ENCODE peak calls at places on chromosomes 11 and 22, in seven cellular contexts. B is prostate gland, R is ovary, H is cardiac muscle cell, S is Panc1, I is pancreas, N is BE2C. J is an unnamed sample. For H3K9me3 and H3K36me3, the result is how much of the 10 kb centered on the place peaks cover.

GRCh38 chr22:36411589-36412258 is 24.0 kb upstream of the MYH9 start:
- DNase-seq in N (peak), S (no peak), I (peak), H (no peak), B (no peak), R (no peak), J (no peak)

GRCh38 chr22:17810570-17811116 is 36.4 kb upstream of the BID start:
- DNase-seq in R (no peak), H (no peak), B (no peak), I (no peak), N (no peak), S (no peak), J (no peak)

GRCh38 chr11:27485930-27486773 is 13.6 kb upstream of the LGR4 start:
- DNase-seq in R (no peak), S (no peak), I (no peak), B (peak), N (peak), H (peak), J (no peak)

GRCh38 chr11:14390669-14391068 is 31.7 kb upstream of the RRAS2 start:
- DNase-seq in B (no peak), R (no peak), S (no peak), N (no peak), H (no peak), I (no peak), J (no peak)

GRCh38 chr22:49021926-49022815 is 805.5 kb downstream of the BRD1 start:
- DNase-seq in I (peak), R (peak), S (no peak), N (no peak), B (no peak), H (no peak), J (peak)

GRCh38 chr11:17472467-17472866 is 4.2 kb downstream of the ABCC8 start:
- DNase-seq in S (no peak), H (no peak), I (no peak), R (no peak), N (no peak), B (no peak), J (no peak)

GRCh38 chr11:34609187-34609751 is 11.6 kb upstream of the EHF start:
- DNase-seq in B (no peak), S (no peak), H (no peak), N (no peak), I (no peak), R (no peak), J (no peak)

GRCh38 chr11:10823152-10823579 is 14.4 kb upstream of the EIF4G2 start:
- DNase-seq in B (no peak), N (no peak), H (no peak), R (no peak), I (no peak), S (no peak), J (no peak)

GRCh38 chr22:48826546-48826945 is 1001.1 kb downstream of the BRD1 start:
- DNase-seq in N (no peak), H (no peak), R (no peak), S (no peak), I (no peak), B (no peak), J (no peak)

GRCh38 chr11:128711136-128711535 is 17.3 kb downstream of the FLI1 start:
- DNase-seq in S (no peak), R (no peak), B (no peak), I (no peak), H (peak), N (no peak), J (no peak)

GRCh38 chr22:22341736-22342135 is 97.2 kb downstream of the VPREB1 start:
- DNase-seq in I (no peak), R (no peak), N (no peak), B (no peak), H (no peak), S (no peak), J (no peak)

GRCh38 chr11:67120881-67121710 is 2.0 kb downstream of the KDM2A start:
- DNase-seq in B (peak), I (peak), H (peak), S (peak), N (no peak), R (no peak), J (no peak)

GRCh38 chr11:26993965-26994446 is at the start of gene FIBIN:
- DNase-seq in B (no peak), N (peak), I (no peak), R (peak), H (peak), S (no peak), J (peak)

GRCh38 chr11:70159612-70160570 is 43.2 kb upstream of the FADD start:
- DNase-seq in N (no peak), S (peak), R (peak), B (peak), I (peak), H (no peak), J (no peak)

GRCh38 chr11:12276831-12277475 is 100.4 kb upstream of the PARVA start:
- DNase-seq in H (no peak), R (no peak), I (no peak), B (no peak), S (no peak), N (no peak), J (no peak)

GRCh38 chr22:43706151-43706550 is 106.0 kb downstream of the EFCAB6 start:
- DNase-seq in R (no peak), N (no peak), H (no peak), I (no peak), B (no peak), S (no peak), J (no peak)

GRCh38 chr11:33687733-33688479 is 12.7 kb downstream of the C11orf91 start:
- DNase-seq in I (no peak), R (no peak), H (peak), B (peak), N (peak), S (no peak), J (no peak)

GRCh38 chr11:128916037-128916572 is 24.9 kb downstream of the KCNJ5 start:
- DNase-seq in N (no peak), I (no peak), R (no peak), S (no peak), H (no peak), B (no peak), J (no peak)

GRCh38 chr11:2310786-2311455 is 9.1 kb downstream of the TSPAN32 start:
- DNase-seq in H (no peak), N (no peak), R (no peak), S (no peak), I (peak), B (no peak), J (no peak)

GRCh38 chr22:50089231-50090140 is at the start of gene MOV10L1:
- DNase-seq in B (no peak), I (peak), S (no peak), H (peak), R (peak), N (no peak), J (no peak)

GRCh38 chr11:80473562-80473961 is 1032.7 kb upstream of the TENM4 start:
- DNase-seq in I (no peak), R (no peak), H (no peak), S (no peak), B (no peak), N (no peak), J (no peak)

GRCh38 chr11:104442320-104442719 is 278.4 kb upstream of the PDGFD start:
- DNase-seq in B (no peak), R (no peak), H (peak), I (no peak), N (no peak), S (no peak), J (no peak)

GRCh38 chr11:85685131-85685819 is 720 bp downstream of the CCDC89 start:
- DNase-seq in I (no peak), H (peak), N (peak), R (peak), S (no peak), B (no peak), J (peak)

GRCh38 chr22:20567993-20568417 is 60.6 kb downstream of the MED15 start:
- DNase-seq in H (peak), R (no peak), S (no peak), I (no peak), N (no peak), B (no peak), J (no peak)

GRCh38 chr11:10818594-10818993 is 9.9 kb upstream of the EIF4G2 start:
- DNase-seq in I (no peak), S (no peak), H (no peak), B (no peak), N (no peak), R (no peak), J (no peak)

DNA sequence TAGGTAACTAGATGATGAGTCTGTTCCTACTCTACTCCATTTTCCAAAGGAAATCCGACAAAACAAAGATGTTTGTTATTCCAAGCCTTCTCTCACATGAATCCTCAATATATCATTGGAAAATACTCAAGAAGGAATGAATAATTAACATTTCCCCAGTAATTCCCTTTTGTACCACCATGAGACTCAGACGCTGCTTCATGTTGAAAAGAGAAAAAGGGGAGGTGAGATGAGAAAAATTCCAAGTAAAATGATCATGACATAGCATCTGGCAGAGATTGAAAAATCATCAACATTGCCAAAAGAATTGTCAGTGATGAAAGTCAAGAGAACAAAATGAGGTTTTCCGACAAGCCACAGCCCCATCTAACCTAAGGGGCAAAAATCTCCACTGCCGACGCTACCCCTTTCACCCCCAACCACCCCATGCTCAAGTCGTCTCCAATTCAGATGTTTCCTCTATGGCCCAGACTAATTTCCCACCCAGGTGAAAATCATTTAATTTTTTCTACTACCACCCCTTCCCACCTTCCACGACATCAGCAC is 1.3 kb downstream of the RAB6A start:
- DNase-seq in I (no peak), R (no peak), B (no peak), H (peak), S (no peak), N (no peak), J (no peak)
- TF ChIP-seq CTCF in I (no peak), R (peak), B (no peak), H (peak), S (no peak), N (peak), J (peak)

GRCh38 chr22:47084226-47084625 is 321.8 kb downstream of the TBC1D22A start:
- DNase-seq in S (no peak), H (no peak), B (no peak), R (no peak), N (no peak), I (no peak), J (no peak)

GRCh38 chr22:47082505-47082904 is 320.1 kb downstream of the TBC1D22A start:
- DNase-seq in I (no peak), R (no peak), H (no peak), N (no peak), S (no peak), B (no peak), J (no peak)

GRCh38 chr22:47076758-47077157 is 314.3 kb downstream of the TBC1D22A start:
- DNase-seq in H (no peak), N (no peak), S (no peak), R (no peak), B (no peak), I (no peak), J (no peak)

GRCh38 chr22:47083379-47083986 is 321.0 kb downstream of the TBC1D22A start:
- DNase-seq in R (no peak), H (no peak), S (no peak), I (no peak), N (no peak), B (no peak), J (no peak)

GRCh38 chr22:47080100-47080499 is 317.6 kb downstream of the TBC1D22A start:
- DNase-seq in I (no peak), H (no peak), B (no peak), R (no peak), S (no peak), N (no peak), J (no peak)
- H3K9me3 ChIP-seq in I (under half), H (under half), B (under half), R (under half), S (under half), N (under half), J (under half)

DNA sequence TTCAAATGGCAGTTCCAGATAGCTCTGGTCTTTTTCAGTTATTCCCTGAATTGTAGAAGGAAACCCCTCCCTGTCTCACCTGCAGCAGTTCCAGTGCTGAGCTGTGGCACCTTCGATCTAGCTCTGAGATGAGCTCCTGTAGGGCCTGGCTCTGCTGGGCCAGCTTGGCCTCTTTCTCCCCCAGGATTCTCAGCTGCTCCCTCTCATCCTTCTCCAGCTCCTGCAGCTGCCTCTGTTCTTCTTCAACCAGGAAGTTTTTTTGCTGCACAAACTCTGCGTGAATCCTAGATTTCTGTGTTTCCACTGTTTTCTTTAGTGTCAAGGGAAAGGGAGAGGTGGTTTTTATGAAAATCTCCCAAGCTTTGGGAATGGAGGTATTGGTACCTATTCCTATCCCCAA is 5.3 kb downstream of the TRIM21 start:
- DNase-seq in H (no peak), N (no peak), B (no peak), S (no peak), R (no peak), I (no peak), J (no peak)
- H3K36me3 ChIP-seq in H (under half), N (under half), B (under half), S (under half), R (under half), I (under half), J (half or more)

GRCh38 chr22:30804626-30805025 is 110.0 kb downstream of the OSBP2 start:
- DNase-seq in B (no peak), I (no peak), S (no peak), R (no peak), N (no peak), H (no peak), J (no peak)

GRCh38 chr22:30801695-30802094 is 107.0 kb downstream of the OSBP2 start:
- DNase-seq in S (no peak), R (no peak), H (no peak), I (no peak), B (no peak), N (no peak), J (no peak)

GRCh38 chr22:30806391-30806861 is 111.8 kb downstream of the OSBP2 start:
- DNase-seq in R (no peak), N (no peak), B (no peak), S (no peak), I (no peak), H (peak), J (no peak)

GRCh38 chr22:30803679-30804078 is 109.0 kb downstream of the OSBP2 start:
- DNase-seq in B (no peak), R (no peak), H (no peak), S (no peak), I (no peak), N (no peak), J (no peak)

GRCh38 chr22:30802202-30803166 is 107.8 kb downstream of the OSBP2 start:
- DNase-seq in N (peak), I (peak), H (peak), R (peak), B (peak), S (no peak), J (peak)
- TF ChIP-seq CTCF in N (peak), I (peak), H (peak), R (peak), B (no peak), S (no peak), J (peak)

DNA sequence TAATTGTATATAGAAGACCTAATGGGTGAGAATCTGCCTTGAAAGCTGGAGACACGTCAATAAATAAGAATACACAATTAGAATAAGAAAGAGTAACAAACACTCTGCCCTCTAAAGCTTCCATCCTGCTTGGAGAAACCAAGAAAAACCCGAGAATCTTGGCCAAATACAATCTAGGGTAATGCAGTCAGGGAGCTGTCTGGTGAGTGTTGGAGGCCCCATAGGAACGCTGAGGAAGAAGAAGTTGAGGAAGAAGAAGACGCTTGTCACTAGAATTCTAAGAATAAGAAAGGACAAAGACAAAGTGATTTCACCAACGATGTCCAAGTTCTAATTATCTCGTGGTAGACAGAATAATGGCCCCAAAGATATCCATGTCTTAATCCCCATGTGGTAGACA is 4485.9 kb upstream of the OR11H1 start:
- DNase-seq in R (no peak), I (no peak), B (no peak), H (no peak), N (no peak), S (no peak), J (no peak)
- H3K9me3 ChIP-seq in R (under half), I (under half), B (under half), H (under half), N (under half), S (under half), J (under half)

DNA sequence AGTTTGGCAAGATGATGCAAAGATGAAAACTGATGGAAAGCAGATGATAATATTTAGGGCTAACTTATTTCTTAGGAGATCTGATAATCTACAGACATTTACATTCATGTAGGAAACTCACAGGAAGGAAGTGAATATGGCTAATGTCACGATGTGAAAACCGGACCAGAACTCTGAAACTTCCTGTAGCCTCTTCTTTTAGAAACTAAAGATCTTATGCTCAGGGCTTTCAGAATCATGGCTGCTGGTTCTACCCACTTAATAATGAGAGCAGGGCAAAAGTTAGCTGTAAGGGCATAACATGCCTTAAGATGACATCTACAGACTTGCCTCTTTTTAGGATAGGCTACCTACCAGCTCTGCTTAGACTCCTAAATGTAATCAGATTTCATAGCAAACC is 15.2 kb downstream of the CPSF7 start:
- DNase-seq in R (no peak), I (no peak), N (no peak), H (no peak), S (no peak), B (no peak), J (no peak)
- H3K36me3 ChIP-seq in R (under half), I (under half), N (half or more), H (half or more), S (half or more), B (under half), J (half or more)

DNA sequence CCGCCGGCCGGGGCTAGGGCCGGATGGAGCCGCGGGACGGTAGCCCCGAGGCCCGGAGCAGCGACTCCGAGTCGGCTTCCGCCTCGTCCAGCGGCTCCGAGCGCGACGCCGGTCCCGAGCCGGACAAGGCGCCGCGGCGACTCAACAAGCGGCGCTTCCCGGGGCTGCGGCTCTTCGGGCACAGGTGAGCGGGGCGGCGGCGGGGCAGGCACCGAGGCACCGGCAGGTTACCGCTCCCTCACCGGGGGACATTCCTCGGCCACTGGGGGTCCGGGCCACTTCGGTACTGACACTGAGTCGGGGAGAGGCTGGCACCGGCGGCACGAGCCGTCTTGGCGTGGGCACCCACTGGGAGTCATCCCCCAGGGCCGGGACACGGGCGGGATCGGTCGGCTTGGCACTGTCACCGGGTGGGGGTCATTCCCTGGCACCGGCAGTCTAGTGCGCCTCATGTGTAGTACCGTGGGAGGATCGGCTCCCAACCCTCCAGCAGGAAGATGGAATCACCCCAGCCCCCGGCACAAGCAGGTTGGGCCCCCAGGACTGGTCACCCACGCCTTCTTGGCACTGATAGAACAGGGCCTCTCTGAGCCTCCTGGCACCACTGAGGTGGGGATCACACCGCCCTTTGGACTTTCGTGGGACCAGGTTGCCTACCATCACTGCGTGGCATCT is 511 bp downstream of the DGKZ start:
- DNase-seq in H (no peak), R (peak), B (no peak), N (no peak), I (no peak), S (no peak), J (no peak)
- TF ChIP-seq CTCF in H (no peak), R (no peak), B (no peak), N (no peak), I (no peak), S (no peak), J (no peak)

GRCh38 chr22:47278655-47279054 is 516.2 kb downstream of the TBC1D22A start:
- DNase-seq in H (no peak), N (no peak), S (no peak), R (no peak), I (no peak), B (no peak), J (no peak)
- H3K9me3 ChIP-seq in H (under half), N (under half), S (under half), R (under half), I (under half), B (under half), J (under half)

DNA sequence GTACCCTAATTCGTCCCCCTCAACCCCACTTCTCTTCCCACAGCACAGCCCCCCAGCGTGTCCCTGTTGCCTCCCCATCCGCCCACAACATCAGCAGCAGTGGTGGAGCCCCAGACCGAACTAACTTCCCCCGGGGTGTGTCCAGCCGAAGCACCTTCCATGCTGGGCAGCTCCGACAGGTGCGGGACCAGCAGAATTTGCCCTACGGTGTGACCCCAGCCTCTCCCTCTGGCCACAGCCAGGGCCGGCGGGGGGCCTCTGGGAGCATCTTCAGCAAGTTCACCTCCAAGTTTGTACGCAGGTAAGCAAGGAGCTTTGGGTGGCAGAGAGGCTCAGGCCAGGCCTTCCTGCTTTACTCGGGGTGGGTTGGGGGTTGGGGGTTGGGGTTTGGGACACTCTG is 12.2 kb downstream of the RCOR2 start:
- DNase-seq in N (no peak), I (no peak), B (no peak), S (no peak), R (no peak), H (no peak), J (no peak)
- H3K36me3 ChIP-seq in N (under half), I (under half), B (under half), S (under half), R (under half), H (under half), J (half or more)

GRCh38 chr22:42614312-42615091 is at the start of gene POLDIP3:
- DNase-seq in B (peak), I (peak), H (peak), S (no peak), N (peak), R (peak), J (peak)
- TF ChIP-seq CTCF in B (peak), I (no peak), H (peak), S (peak), N (peak), R (no peak), J (peak)

J was measured in lower lobe of right lung.